ENCODE peak calls at places on chromosomes 13 and 19, in four cellular contexts. One of them, this sample, is unnamed.
A peak's percentile ranks its signal among the peaks of the same experiment; 100 is the strongest.

GRCh38 chr19:9869008-9869617 is 34.0 kb downstream of the PIN1 start:
- DNase-seq in H1: no peak
- DNase-seq in K562: no peak
- DNase-seq in GM12891: no peak
- DNase-seq in this sample: no peak

GRCh38 chr19:23403581-23404324 is 8.5 kb upstream of the ZNF91 start:
- DNase-seq in H1: no peak
- DNase-seq in K562: no peak
- DNase-seq in GM12891: no peak
- DNase-seq in this sample: no peak

GRCh38 chr13:113918981-113919646 is 54.8 kb downstream of the C13orf46 start:
- DNase-seq in GM12891: no peak
- DNase-seq in K562: no peak
- DNase-seq in H1: peak; percentile 32
- DNase-seq in this sample: no peak

GRCh38 chr19:31555634-31556215 is 206.5 kb upstream of the TSHZ3 start:
- DNase-seq in H1: no peak
- DNase-seq in K562: no peak
- DNase-seq in GM12891: no peak
- DNase-seq in this sample: no peak

GRCh38 chr19:33214621-33215020 is 11.0 kb downstream of the SLC7A10 start:
- DNase-seq in GM12891: no peak
- DNase-seq in K562: no peak
- DNase-seq in H1: no peak
- DNase-seq in this sample: no peak

GRCh38 chr13:95267662-95268369 is 33.4 kb downstream of the ABCC4 start:
- DNase-seq in GM12891: no peak
- DNase-seq in H1: no peak
- DNase-seq in K562: no peak
- DNase-seq in this sample: no peak

GRCh38 chr13:102002271-102002670 is 399.6 kb downstream of the FGF14 start:
- DNase-seq in H1: no peak
- DNase-seq in GM12891: no peak
- DNase-seq in K562: no peak
- DNase-seq in this sample: no peak

GRCh38 chr19:5436101-5436947 is 18.9 kb upstream of the ZNRF4 start:
- DNase-seq in K562: peak; percentile 99
- DNase-seq in H1: peak; percentile 96
- DNase-seq in GM12891: no peak
- DNase-seq in this sample: no peak

DNA sequence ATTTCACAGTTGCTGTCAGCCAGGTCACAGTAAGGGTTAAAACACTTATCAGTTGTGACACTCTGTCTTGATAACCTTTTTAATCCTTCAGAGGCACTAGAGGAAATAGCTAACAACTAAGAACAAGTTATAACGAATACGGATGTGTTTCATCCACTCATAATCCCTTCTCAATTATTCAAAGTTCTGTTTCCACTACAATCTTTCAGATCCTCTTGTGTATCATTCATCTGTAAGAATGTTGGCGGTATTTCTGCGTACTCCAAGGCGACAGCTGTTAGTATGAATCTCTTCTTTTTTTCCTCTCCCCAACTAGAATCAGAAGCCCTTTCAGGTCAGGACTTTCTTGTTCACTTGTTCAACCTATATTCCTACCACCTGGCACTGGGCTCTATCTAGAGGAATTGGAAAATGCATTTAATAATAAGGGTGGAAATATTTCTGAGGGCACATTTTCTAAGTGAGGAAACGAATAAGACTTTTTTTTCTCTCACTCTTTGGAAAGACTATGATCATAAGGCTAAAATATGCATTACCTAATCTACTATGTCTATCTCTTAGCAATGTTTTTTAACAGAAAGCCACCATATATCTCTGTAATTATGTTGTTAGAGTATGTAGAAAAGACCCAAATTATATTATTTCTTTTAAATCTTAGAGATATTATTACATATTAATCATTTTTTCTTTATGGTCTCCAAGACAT is 493.0 kb downstream of the PCDH20 start:
- DNase-seq in K562: no peak
- DNase-seq in H1: no peak
- DNase-seq in GM12891: no peak
- DNase-seq in this sample: no peak
- TF ChIP-seq TAF1 in K562: no peak
- TF ChIP-seq TAF1 in H1: no peak
- TF ChIP-seq TAF1 in GM12891: no peak
- TF ChIP-seq TAF1 in this sample: no peak

DNA sequence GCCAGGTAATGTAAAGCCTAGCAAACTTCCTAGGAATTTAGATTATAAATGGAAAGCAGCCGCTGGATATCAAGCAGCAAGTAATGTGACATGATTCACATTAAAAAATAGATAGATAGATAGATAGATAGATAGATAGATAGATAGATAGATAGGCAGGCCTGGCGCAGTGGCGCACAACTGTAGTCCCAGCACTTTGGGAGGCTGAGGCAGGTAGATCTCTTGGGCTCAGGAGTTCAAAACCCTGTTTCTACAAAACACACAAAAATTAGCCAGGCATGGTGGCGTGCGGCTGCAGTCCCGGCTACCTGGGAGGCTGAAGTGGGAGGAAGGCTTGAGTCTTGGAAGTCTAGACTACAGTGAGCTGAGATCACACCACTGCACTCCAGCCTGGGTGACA is 236.9 kb downstream of the SLITRK6 start:
- DNase-seq in K562: no peak
- DNase-seq in H1: no peak
- DNase-seq in GM12891: no peak
- DNase-seq in this sample: no peak
- TF ChIP-seq POLR2A in K562: no peak
- TF ChIP-seq POLR2A in H1: no peak
- TF ChIP-seq POLR2A in GM12891: no peak
- TF ChIP-seq POLR2A in this sample: no peak

GRCh38 chr19:50667759-50668231 is 18.6 kb downstream of the C19orf81 start:
- DNase-seq in GM12891: no peak
- DNase-seq in H1: peak; percentile 54
- DNase-seq in K562: no peak
- DNase-seq in this sample: no peak
- TF ChIP-seq TAF1 in GM12891: no peak
- TF ChIP-seq TAF1 in H1: no peak
- TF ChIP-seq TAF1 in K562: no peak
- TF ChIP-seq TAF1 in this sample: no peak

GRCh38 chr19:48139053-48139452 is 28.4 kb upstream of the PLA2G4C start:
- DNase-seq in K562: no peak
- DNase-seq in H1: no peak
- DNase-seq in GM12891: no peak
- DNase-seq in this sample: no peak
- TF ChIP-seq POLR2A in K562: no peak
- TF ChIP-seq POLR2A in H1: no peak
- TF ChIP-seq POLR2A in GM12891: no peak
- TF ChIP-seq POLR2A in this sample: no peak

GRCh38 chr13:47277774-47278173 is 380.9 kb upstream of the HTR2A start:
- DNase-seq in K562: no peak
- DNase-seq in H1: no peak
- DNase-seq in GM12891: no peak
- DNase-seq in this sample: no peak
- TF ChIP-seq TAF1 in K562: no peak
- TF ChIP-seq TAF1 in H1: no peak
- TF ChIP-seq TAF1 in GM12891: no peak
- TF ChIP-seq TAF1 in this sample: no peak

GRCh38 chr13:109587689-109588088 is 198.7 kb downstream of the IRS2 start:
- DNase-seq in K562: no peak
- DNase-seq in H1: no peak
- DNase-seq in GM12891: no peak
- DNase-seq in this sample: no peak

GRCh38 chr13:109595466-109595865 is 190.9 kb downstream of the IRS2 start:
- DNase-seq in H1: no peak
- DNase-seq in K562: no peak
- DNase-seq in GM12891: no peak
- DNase-seq in this sample: no peak

GRCh38 chr13:109593230-109593629 is 193.2 kb downstream of the IRS2 start:
- DNase-seq in H1: no peak
- DNase-seq in GM12891: no peak
- DNase-seq in K562: no peak
- DNase-seq in this sample: no peak

DNA sequence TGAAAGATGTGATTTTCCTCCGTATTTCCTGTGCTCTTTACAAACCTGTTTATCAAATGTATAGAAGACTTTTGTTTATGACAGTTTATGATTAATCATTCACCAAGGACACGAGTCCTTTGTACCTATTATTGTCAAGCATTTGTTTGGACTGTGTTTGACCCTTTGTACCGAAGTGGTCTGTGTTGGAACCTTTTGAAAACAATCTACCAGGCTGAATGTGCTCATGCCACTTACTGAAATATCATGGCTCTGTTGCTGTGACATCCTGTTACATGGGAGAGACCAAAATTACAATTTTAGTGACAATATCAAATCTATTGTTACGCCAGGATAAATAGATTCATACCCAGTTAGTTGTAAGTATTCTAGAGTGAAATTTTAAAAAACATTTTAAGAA is 193.6 kb downstream of the IRS2 start:
- DNase-seq in H1: no peak
- DNase-seq in GM12891: no peak
- DNase-seq in K562: no peak
- DNase-seq in this sample: no peak
- TF ChIP-seq POLR2A in H1: no peak
- TF ChIP-seq POLR2A in GM12891: no peak
- TF ChIP-seq POLR2A in K562: no peak
- TF ChIP-seq POLR2A in this sample: no peak

GRCh38 chr13:60329221-60329983 is 67.6 kb upstream of the TDRD3 start:
- DNase-seq in K562: peak; percentile 32
- DNase-seq in GM12891: no peak
- DNase-seq in H1: peak; percentile 71
- DNase-seq in this sample: no peak
- TF ChIP-seq TAF1 in K562: no peak
- TF ChIP-seq TAF1 in GM12891: no peak
- TF ChIP-seq TAF1 in H1: no peak
- TF ChIP-seq TAF1 in this sample: no peak

GRCh38 chr19:41325947-41326706 is 16.2 kb downstream of the CCDC97 start:
- DNase-seq in H1: peak; percentile 53
- DNase-seq in GM12891: peak; percentile 66
- DNase-seq in K562: no peak
- DNase-seq in this sample: no peak
- TF ChIP-seq POLR2A in H1: no peak
- TF ChIP-seq POLR2A in GM12891: peak; percentile 76
- TF ChIP-seq POLR2A in K562: no peak
- TF ChIP-seq POLR2A in this sample: no peak

GRCh38 chr19:53942001-53942786 is 20.5 kb upstream of the CACNG8 start:
- DNase-seq in H1: peak; percentile 100
- DNase-seq in GM12891: no peak
- DNase-seq in K562: peak; percentile 81
- DNase-seq in this sample: no peak
- TF ChIP-seq TAF1 in H1: peak; percentile 85
- TF ChIP-seq TAF1 in GM12891: no peak
- TF ChIP-seq TAF1 in K562: no peak
- TF ChIP-seq TAF1 in this sample: no peak